ENCODE peak calls at places on chromosomes 2 and 18, in four cellular contexts. Q, C, G and A are unnamed samples.
A peak's percentile ranks its signal among the peaks of the same experiment; 100 is the strongest.

GRCh38 chr2:199704358-199705238 is 146.4 kb downstream of the FTCDNL1 start:
- DNase-seq in Q (no peak), C (no peak), G (peak; percentile 57), A (no peak)

GRCh38 chr2:239608723-239609122 is 207.9 kb upstream of the HDAC4 start:
- DNase-seq in Q (no peak), C (no peak), G (no peak), A (peak; percentile 89)

GRCh38 chr2:162382283-162382682 is 38.4 kb downstream of the GCA start:
- DNase-seq in Q (no peak), C (no peak), G (no peak), A (no peak)

GRCh38 chr2:197972017-197972416 is 167.6 kb downstream of the PLCL1 start:
- DNase-seq in Q (no peak), C (no peak), G (peak; percentile 94), A (no peak)

GRCh38 chr18:32669549-32670165 is 103.2 kb downstream of the KLHL14 start:
- DNase-seq in Q (no peak), C (no peak), G (no peak), A (no peak)

GRCh38 chr2:2735041-2735440 is 404.0 kb upstream of the MYT1L start:
- DNase-seq in Q (no peak), C (no peak), G (no peak), A (no peak)

GRCh38 chr2:6538607-6539006 is 327.1 kb downstream of the CMPK2 start:
- DNase-seq in Q (no peak), C (no peak), G (peak; percentile 0), A (no peak)

GRCh38 chr2:225022188-225022587 is 20.1 kb downstream of the DOCK10 start:
- DNase-seq in Q (no peak), C (no peak), G (no peak), A (no peak)

GRCh38 chr2:69743847-69744264 is 1.9 kb downstream of the ANXA4 start:
- DNase-seq in Q (no peak), C (no peak), G (no peak), A (no peak)

GRCh38 chr2:233081232-233081730 is 21.1 kb downstream of the INPP5D start:
- DNase-seq in Q (no peak), C (peak; percentile 48), G (no peak), A (no peak)
- H3K4me1 ChIP-seq in Q (peaks cover 45% of the 10 kb centered on the region), C (peaks cover 49% of the 10 kb centered on the region), G (no peaks in the 10 kb centered on the region), A (peaks cover 25% of the 10 kb centered on the region)

GRCh38 chr2:217909156-217909820 is 93.5 kb downstream of the TNS1 start:
- DNase-seq in Q (peak; percentile 30), C (no peak), G (no peak), A (no peak)

GRCh38 chr2:217911283-217911965 is 91.4 kb downstream of the TNS1 start:
- DNase-seq in Q (peak; percentile 49), C (no peak), G (peak; percentile 80), A (no peak)

GRCh38 chr2:217912030-217913024 is 90.5 kb downstream of the TNS1 start:
- DNase-seq in Q (peak; percentile 59), C (no peak), G (no peak), A (no peak)

GRCh38 chr2:217908544-217908943 is 94.3 kb downstream of the TNS1 start:
- DNase-seq in Q (no peak), C (no peak), G (no peak), A (no peak)

GRCh38 chr2:217910875-217911212 is 92.0 kb downstream of the TNS1 start:
- DNase-seq in Q (peak; percentile 35), C (no peak), G (no peak), A (no peak)
- H3K4me1 ChIP-seq in Q (peaks cover 99% of the 10 kb centered on the region), C (peaks cover 93% of the 10 kb centered on the region), G (peaks cover 23% of the 10 kb centered on the region), A (peaks cover 100% of the 10 kb centered on the region)

DNA sequence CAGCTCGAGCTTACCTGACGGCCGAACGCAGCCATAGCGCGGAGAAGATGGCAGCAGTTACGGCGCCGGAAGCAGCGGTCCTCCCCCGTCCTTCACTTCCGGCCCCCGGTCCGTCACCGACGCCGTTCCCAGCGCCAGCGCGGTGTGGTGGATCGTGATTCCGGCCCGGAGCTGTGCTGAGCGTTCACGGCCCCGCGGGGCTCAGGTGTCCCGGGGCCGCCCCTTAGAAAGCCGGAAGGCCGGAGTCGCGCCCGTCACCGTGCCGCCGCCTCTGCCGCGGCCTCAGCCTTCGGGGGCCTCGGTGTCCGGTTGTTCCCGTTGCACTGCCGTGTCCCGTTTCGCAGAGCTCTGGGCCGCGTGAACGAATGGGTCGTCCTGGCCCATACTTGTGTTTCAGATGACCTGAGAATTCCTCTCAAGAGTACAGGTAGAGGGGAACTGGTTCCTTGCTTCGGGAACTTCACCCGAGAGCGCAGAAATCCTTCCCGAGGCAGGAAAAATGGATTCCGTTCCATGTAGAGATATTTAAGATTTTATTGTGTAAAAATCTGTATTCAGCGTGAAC is at the start of gene MTERF4:
- DNase-seq in Q (peak; percentile 90), C (peak; percentile 95), G (peak; percentile 93), A (no peak)
- H3K4me1 ChIP-seq in Q (peaks cover 24% of the 10 kb centered on the region), C (peaks cover 31% of the 10 kb centered on the region), G (peaks cover 12% of the 10 kb centered on the region), A (peaks cover 31% of the 10 kb centered on the region)

GRCh38 chr2:65366595-65367125 is 65.7 kb downstream of the SPRED2 start:
- DNase-seq in Q (no peak), C (no peak), G (peak; percentile 98), A (no peak)
- H3K4me1 ChIP-seq in Q (peaks cover 56% of the 10 kb centered on the region), C (peaks cover 33% of the 10 kb centered on the region), G (peaks cover 47% of the 10 kb centered on the region), A (peaks cover 49% of the 10 kb centered on the region)

DNA sequence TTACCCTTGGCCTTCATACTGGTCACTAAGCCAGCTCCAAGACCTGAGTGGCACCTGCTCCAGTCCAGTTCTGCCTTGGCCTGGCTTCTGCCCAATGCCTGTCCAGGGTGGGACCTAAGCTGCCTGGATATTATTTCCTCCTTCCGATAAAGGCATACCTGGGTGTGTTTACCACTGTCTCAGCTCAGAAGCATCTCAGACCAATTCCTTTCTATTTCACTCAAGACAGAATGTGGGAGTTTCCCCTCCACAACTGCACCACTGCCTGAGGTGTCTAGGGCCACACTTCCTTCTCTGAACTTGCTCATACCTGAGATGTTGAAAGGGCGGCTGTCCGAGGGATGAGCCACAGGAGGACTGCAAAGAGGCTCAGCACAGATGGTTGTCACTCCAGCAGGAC is 18.4 kb upstream of the CAB39 start:
- DNase-seq in Q (no peak), C (no peak), G (no peak), A (no peak)
- H3K4me1 ChIP-seq in Q (no peaks in the 10 kb centered on the region), C (no peaks in the 10 kb centered on the region), G (peaks cover 9% of the 10 kb centered on the region), A (no peaks in the 10 kb centered on the region)

DNA sequence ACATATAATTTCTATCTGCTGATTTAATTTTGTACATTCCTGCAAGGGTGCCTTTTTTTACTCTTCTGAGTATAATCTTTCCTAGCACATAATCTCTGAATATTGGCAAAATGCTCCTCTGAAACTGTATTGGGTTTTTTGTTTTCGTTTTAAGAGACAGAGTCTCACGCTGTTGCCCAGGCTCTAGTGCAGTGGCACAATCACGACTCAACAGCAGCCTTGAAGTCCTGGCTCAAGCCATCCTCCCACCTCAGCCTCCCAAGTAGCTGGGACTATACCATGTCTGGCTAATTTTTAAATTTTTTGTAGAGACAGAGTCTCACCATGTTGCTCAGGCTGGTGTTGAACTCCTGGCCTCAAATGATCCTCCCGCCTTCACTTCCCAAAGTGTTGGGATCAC is 104.9 kb downstream of the SPTBN1 start:
- DNase-seq in Q (no peak), C (no peak), G (no peak), A (no peak)
- H3K4me1 ChIP-seq in Q (peaks cover 92% of the 10 kb centered on the region), C (peaks cover 63% of the 10 kb centered on the region), G (peaks cover 47% of the 10 kb centered on the region), A (peaks cover 70% of the 10 kb centered on the region)

DNA sequence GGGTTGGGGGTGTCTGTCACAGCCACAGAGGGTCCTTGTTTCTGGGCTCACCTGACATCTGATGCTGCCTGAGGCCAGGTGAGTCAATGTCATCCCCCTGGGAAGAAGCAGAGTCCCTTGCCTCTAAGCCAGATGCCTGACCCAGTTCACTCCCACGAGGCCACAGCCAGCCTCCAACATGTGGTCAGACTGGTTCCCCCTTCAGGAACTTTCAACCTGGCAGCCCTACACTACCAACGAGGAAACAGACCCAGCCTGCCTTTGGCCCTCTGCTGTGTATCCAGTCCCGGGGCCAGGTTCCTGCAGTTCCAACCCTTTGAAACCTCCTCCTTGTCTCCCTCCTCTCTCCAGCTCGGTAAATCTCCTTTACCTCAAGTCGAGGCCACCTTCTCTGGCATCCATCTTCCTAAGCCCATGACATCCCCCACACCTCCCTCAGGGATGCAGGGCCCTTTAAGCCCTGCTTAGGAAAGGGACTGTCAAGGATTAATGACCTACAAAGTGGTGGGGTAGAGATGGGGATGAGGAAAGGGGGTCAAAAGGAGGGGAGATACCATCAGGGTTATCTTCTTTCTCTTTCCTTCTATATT is 49.2 kb upstream of the SMAD2 start:
- DNase-seq in Q (no peak), C (no peak), G (no peak), A (no peak)
- H3K4me1 ChIP-seq in Q (no peaks in the 10 kb centered on the region), C (no peaks in the 10 kb centered on the region), G (no peaks in the 10 kb centered on the region), A (no peaks in the 10 kb centered on the region)

GRCh38 chr2:20509766-20510490 is 63.1 kb downstream of the RHOB start:
- DNase-seq in Q (no peak), C (peak; percentile 86), G (peak; percentile 53), A (no peak)
- H3K4me1 ChIP-seq in Q (no peaks in the 10 kb centered on the region), C (no peaks in the 10 kb centered on the region), G (peaks cover 17% of the 10 kb centered on the region), A (peaks cover 28% of the 10 kb centered on the region)